ENCODE peak calls at places on chromosome 19, in ten cellular contexts. One of them, this sample, is unnamed. For H3K9me3, the result is how much of the 10 kb centered on the place peaks cover.

GRCh38 chr19:32748497-32748896 is 28.9 kb downstream of the TDRD12 start:
- DNase-seq in Caco-2: peak
- DNase-seq in CD4-positive, CD25-positive, alpha-beta regulatory T cell: no peak
- DNase-seq in uterus: no peak
- DNase-seq in stomach: no peak
- DNase-seq in heart left ventricle: no peak
- DNase-seq in AG04450: no peak
- DNase-seq in PC-9: no peak
- DNase-seq in DND-41: no peak
- DNase-seq in right lobe of liver: no peak
- DNase-seq in this sample: no peak

GRCh38 chr19:39264306-39265290 is 3.6 kb upstream of the IFNL2 start:
- DNase-seq in uterus: no peak
- DNase-seq in stomach: no peak
- DNase-seq in DND-41: no peak
- DNase-seq in Caco-2: no peak
- DNase-seq in right lobe of liver: peak
- DNase-seq in heart left ventricle: no peak
- DNase-seq in AG04450: no peak
- DNase-seq in PC-9: no peak
- DNase-seq in CD4-positive, CD25-positive, alpha-beta regulatory T cell: no peak
- DNase-seq in this sample: no peak

GRCh38 chr19:49020931-49021895 is 2.9 kb downstream of the CGB3 start:
- DNase-seq in uterus: no peak
- DNase-seq in stomach: no peak
- DNase-seq in DND-41: no peak
- DNase-seq in heart left ventricle: no peak
- DNase-seq in PC-9: no peak
- DNase-seq in CD4-positive, CD25-positive, alpha-beta regulatory T cell: no peak
- DNase-seq in Caco-2: no peak
- DNase-seq in right lobe of liver: no peak
- DNase-seq in AG04450: no peak
- DNase-seq in this sample: no peak

GRCh38 chr19:40392894-40393517 is 3.0 kb upstream of the HIPK4 start:
- DNase-seq in right lobe of liver: no peak
- DNase-seq in CD4-positive, CD25-positive, alpha-beta regulatory T cell: no peak
- DNase-seq in Caco-2: peak
- DNase-seq in PC-9: peak
- DNase-seq in heart left ventricle: no peak
- DNase-seq in stomach: peak
- DNase-seq in uterus: no peak
- DNase-seq in AG04450: no peak
- DNase-seq in DND-41: no peak
- DNase-seq in this sample: no peak

GRCh38 chr19:46232029-46232428 is 2.5 kb downstream of the IGFL1 start:
- DNase-seq in right lobe of liver: no peak
- DNase-seq in PC-9: peak
- DNase-seq in Caco-2: no peak
- DNase-seq in stomach: peak
- DNase-seq in DND-41: no peak
- DNase-seq in AG04450: no peak
- DNase-seq in CD4-positive, CD25-positive, alpha-beta regulatory T cell: no peak
- DNase-seq in uterus: no peak
- DNase-seq in heart left ventricle: no peak
- DNase-seq in this sample: no peak

GRCh38 chr19:37955986-37956385 is 49.0 kb downstream of the SIPA1L3 start:
- DNase-seq in CD4-positive, CD25-positive, alpha-beta regulatory T cell: no peak
- DNase-seq in heart left ventricle: no peak
- DNase-seq in PC-9: no peak
- DNase-seq in DND-41: no peak
- DNase-seq in uterus: no peak
- DNase-seq in AG04450: no peak
- DNase-seq in stomach: peak
- DNase-seq in Caco-2: no peak
- DNase-seq in right lobe of liver: no peak
- DNase-seq in this sample: no peak

GRCh38 chr19:34962945-34963530 is 991 bp downstream of the ZNF792 start:
- DNase-seq in PC-9: no peak
- DNase-seq in heart left ventricle: peak
- DNase-seq in CD4-positive, CD25-positive, alpha-beta regulatory T cell: no peak
- DNase-seq in stomach: no peak
- DNase-seq in right lobe of liver: no peak
- DNase-seq in Caco-2: no peak
- DNase-seq in DND-41: peak
- DNase-seq in uterus: no peak
- DNase-seq in AG04450: no peak
- DNase-seq in this sample: no peak

GRCh38 chr19:55626350-55626749 is 2.0 kb upstream of the ZNF784 start:
- DNase-seq in DND-41: no peak
- DNase-seq in stomach: no peak
- DNase-seq in right lobe of liver: no peak
- DNase-seq in Caco-2: no peak
- DNase-seq in AG04450: no peak
- DNase-seq in PC-9: no peak
- DNase-seq in uterus: no peak
- DNase-seq in CD4-positive, CD25-positive, alpha-beta regulatory T cell: peak
- DNase-seq in heart left ventricle: no peak
- DNase-seq in this sample: no peak

GRCh38 chr19:9981406-9982260 is 28.7 kb downstream of the COL5A3 start:
- DNase-seq in right lobe of liver: no peak
- DNase-seq in stomach: no peak
- DNase-seq in DND-41: no peak
- DNase-seq in PC-9: no peak
- DNase-seq in uterus: no peak
- DNase-seq in AG04450: no peak
- DNase-seq in Caco-2: no peak
- DNase-seq in CD4-positive, CD25-positive, alpha-beta regulatory T cell: no peak
- DNase-seq in heart left ventricle: no peak
- DNase-seq in this sample: no peak

GRCh38 chr19:46181386-46181774 is 33.3 kb downstream of the IGFL2 start:
- DNase-seq in CD4-positive, CD25-positive, alpha-beta regulatory T cell: no peak
- DNase-seq in heart left ventricle: no peak
- DNase-seq in right lobe of liver: no peak
- DNase-seq in Caco-2: no peak
- DNase-seq in PC-9: no peak
- DNase-seq in stomach: no peak
- DNase-seq in AG04450: no peak
- DNase-seq in uterus: no peak
- DNase-seq in DND-41: no peak
- DNase-seq in this sample: no peak

GRCh38 chr19:8491574-8491973 is 10.9 kb downstream of the PRAM1 start:
- DNase-seq in stomach: no peak
- DNase-seq in CD4-positive, CD25-positive, alpha-beta regulatory T cell: no peak
- DNase-seq in uterus: no peak
- DNase-seq in heart left ventricle: no peak
- DNase-seq in DND-41: no peak
- DNase-seq in Caco-2: no peak
- DNase-seq in AG04450: no peak
- DNase-seq in right lobe of liver: no peak
- DNase-seq in PC-9: no peak
- DNase-seq in this sample: no peak

GRCh38 chr19:53308339-53308811 is 25.2 kb upstream of the ZNF845 start:
- DNase-seq in uterus: no peak
- DNase-seq in DND-41: peak
- DNase-seq in right lobe of liver: no peak
- DNase-seq in Caco-2: no peak
- DNase-seq in CD4-positive, CD25-positive, alpha-beta regulatory T cell: no peak
- DNase-seq in heart left ventricle: no peak
- DNase-seq in AG04450: no peak
- DNase-seq in stomach: no peak
- DNase-seq in PC-9: peak
- DNase-seq in this sample: no peak

GRCh38 chr19:15087182-15087581 is 5.2 kb downstream of the OR1I1 start:
- DNase-seq in CD4-positive, CD25-positive, alpha-beta regulatory T cell: no peak
- DNase-seq in Caco-2: no peak
- DNase-seq in AG04450: no peak
- DNase-seq in PC-9: no peak
- DNase-seq in right lobe of liver: no peak
- DNase-seq in heart left ventricle: no peak
- DNase-seq in stomach: no peak
- DNase-seq in uterus: no peak
- DNase-seq in DND-41: no peak
- DNase-seq in this sample: no peak

DNA sequence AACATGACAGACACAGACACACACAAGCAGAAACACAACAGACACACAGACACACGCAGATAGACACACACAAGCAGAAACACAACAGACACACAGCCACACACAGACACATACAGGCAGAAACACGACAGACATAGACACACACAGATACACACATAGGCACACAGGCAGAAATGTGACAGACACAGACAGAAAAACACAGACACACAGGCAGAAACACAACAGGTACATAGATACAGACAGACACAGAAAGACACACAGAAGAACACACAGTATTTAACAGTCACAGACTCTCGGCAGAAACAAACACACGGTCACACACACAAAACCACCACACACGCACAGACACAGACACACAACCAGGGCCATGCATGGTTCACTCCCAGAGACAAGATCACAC is 905 bp downstream of the TBXA2R start:
- DNase-seq in uterus: no peak
- DNase-seq in Caco-2: no peak
- DNase-seq in CD4-positive, CD25-positive, alpha-beta regulatory T cell: no peak
- DNase-seq in AG04450: no peak
- DNase-seq in heart left ventricle: no peak
- DNase-seq in stomach: no peak
- DNase-seq in PC-9: no peak
- DNase-seq in right lobe of liver: no peak
- DNase-seq in DND-41: no peak
- DNase-seq in this sample: no peak
- H3K4me3 ChIP-seq in uterus: peak
- H3K4me3 ChIP-seq in Caco-2: no peak
- H3K4me3 ChIP-seq in CD4-positive, CD25-positive, alpha-beta regulatory T cell: no peak
- H3K4me3 ChIP-seq in AG04450: peak
- H3K4me3 ChIP-seq in heart left ventricle: peak
- H3K4me3 ChIP-seq in stomach: peak
- H3K4me3 ChIP-seq in PC-9: no peak
- H3K4me3 ChIP-seq in right lobe of liver: peak
- H3K4me3 ChIP-seq in DND-41: no peak
- H3K4me3 ChIP-seq in this sample: peak

GRCh38 chr19:12345197-12345596 is 11.8 kb upstream of the ZNF563 start:
- DNase-seq in AG04450: no peak
- DNase-seq in PC-9: no peak
- DNase-seq in stomach: no peak
- DNase-seq in right lobe of liver: no peak
- DNase-seq in CD4-positive, CD25-positive, alpha-beta regulatory T cell: no peak
- DNase-seq in DND-41: no peak
- DNase-seq in Caco-2: no peak
- DNase-seq in uterus: no peak
- DNase-seq in heart left ventricle: no peak
- DNase-seq in this sample: no peak
- H3K9me3 ChIP-seq in AG04450: under half
- H3K9me3 ChIP-seq in PC-9: under half
- H3K9me3 ChIP-seq in stomach: half or more
- H3K9me3 ChIP-seq in right lobe of liver: under half
- H3K9me3 ChIP-seq in CD4-positive, CD25-positive, alpha-beta regulatory T cell: under half
- H3K9me3 ChIP-seq in DND-41: under half
- H3K9me3 ChIP-seq in Caco-2: under half
- H3K9me3 ChIP-seq in uterus: under half
- H3K9me3 ChIP-seq in heart left ventricle: under half
- H3K9me3 ChIP-seq in this sample: under half

DNA sequence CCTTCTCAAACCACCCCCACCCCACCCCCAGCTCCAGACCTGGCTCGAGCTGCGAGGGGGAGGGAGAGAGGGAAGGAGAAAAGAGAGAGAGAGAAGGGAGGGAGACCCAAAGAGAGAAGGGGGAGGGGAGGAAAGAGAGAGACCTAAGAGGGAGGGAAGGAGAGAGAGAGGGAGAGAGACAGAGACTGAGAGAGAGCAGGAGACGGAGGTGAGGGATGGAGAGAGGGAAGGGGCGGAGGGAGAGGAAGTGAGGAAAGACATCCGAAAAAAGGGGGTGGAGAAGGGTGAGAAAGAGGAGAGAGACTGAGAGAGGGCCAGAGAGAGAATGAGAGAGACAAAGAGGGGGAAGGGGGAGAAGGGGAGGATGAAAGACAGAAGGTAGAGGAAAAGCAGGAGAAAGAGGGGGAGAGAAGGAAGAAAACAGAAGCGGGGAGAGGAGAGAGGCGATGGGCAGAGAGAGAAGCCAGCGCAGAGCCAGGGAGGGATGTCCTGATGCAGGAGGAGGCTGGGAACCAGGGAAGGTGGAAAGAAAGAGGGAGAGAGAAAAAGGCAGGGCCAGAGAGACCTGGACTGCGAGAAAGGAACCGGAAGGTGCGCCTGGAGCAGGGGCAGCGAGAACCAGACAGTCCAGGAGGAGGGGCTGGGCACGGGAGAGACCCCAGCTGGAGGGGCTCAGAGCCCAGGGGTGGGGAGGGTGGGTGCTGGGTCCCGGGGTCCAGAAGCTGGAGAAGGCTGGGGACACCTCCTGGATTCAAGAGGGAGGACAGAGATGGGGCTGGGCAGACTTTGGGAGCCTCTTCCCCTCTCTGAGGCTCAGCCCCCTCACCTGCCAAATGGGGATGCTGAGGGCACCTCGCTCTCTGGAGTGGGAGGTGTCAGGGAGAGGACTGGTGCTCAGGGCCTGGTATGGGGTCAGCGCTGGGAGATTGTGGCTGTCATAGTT is 1.7 kb upstream of the SPACA6 start:
- DNase-seq in heart left ventricle: no peak
- DNase-seq in uterus: no peak
- DNase-seq in CD4-positive, CD25-positive, alpha-beta regulatory T cell: no peak
- DNase-seq in Caco-2: no peak
- DNase-seq in stomach: no peak
- DNase-seq in right lobe of liver: no peak
- DNase-seq in DND-41: no peak
- DNase-seq in PC-9: no peak
- DNase-seq in AG04450: no peak
- DNase-seq in this sample: no peak
- H3K4me3 ChIP-seq in heart left ventricle: peak
- H3K4me3 ChIP-seq in uterus: peak
- H3K4me3 ChIP-seq in CD4-positive, CD25-positive, alpha-beta regulatory T cell: no peak
- H3K4me3 ChIP-seq in Caco-2: no peak
- H3K4me3 ChIP-seq in stomach: peak
- H3K4me3 ChIP-seq in right lobe of liver: peak
- H3K4me3 ChIP-seq in DND-41: peak
- H3K4me3 ChIP-seq in PC-9: peak
- H3K4me3 ChIP-seq in AG04450: peak
- H3K4me3 ChIP-seq in this sample: peak

GRCh38 chr19:57689750-57690149 is 8.0 kb downstream of the ZNF551 start:
- DNase-seq in Caco-2: no peak
- DNase-seq in stomach: no peak
- DNase-seq in DND-41: no peak
- DNase-seq in uterus: no peak
- DNase-seq in PC-9: peak
- DNase-seq in AG04450: no peak
- DNase-seq in heart left ventricle: no peak
- DNase-seq in CD4-positive, CD25-positive, alpha-beta regulatory T cell: no peak
- DNase-seq in right lobe of liver: no peak
- DNase-seq in this sample: no peak
- H3K9me3 ChIP-seq in Caco-2: under half
- H3K9me3 ChIP-seq in stomach: half or more
- H3K9me3 ChIP-seq in DND-41: under half
- H3K9me3 ChIP-seq in uterus: under half
- H3K9me3 ChIP-seq in PC-9: half or more
- H3K9me3 ChIP-seq in AG04450: half or more
- H3K9me3 ChIP-seq in heart left ventricle: under half
- H3K9me3 ChIP-seq in CD4-positive, CD25-positive, alpha-beta regulatory T cell: half or more
- H3K9me3 ChIP-seq in right lobe of liver: half or more
- H3K9me3 ChIP-seq in this sample: half or more

GRCh38 chr19:47270408-47270807 is 4.3 kb upstream of the INAFM1 start:
- DNase-seq in Caco-2: no peak
- DNase-seq in DND-41: no peak
- DNase-seq in uterus: no peak
- DNase-seq in right lobe of liver: no peak
- DNase-seq in stomach: no peak
- DNase-seq in heart left ventricle: no peak
- DNase-seq in AG04450: no peak
- DNase-seq in PC-9: no peak
- DNase-seq in CD4-positive, CD25-positive, alpha-beta regulatory T cell: no peak
- DNase-seq in this sample: no peak
- H3K4me3 ChIP-seq in Caco-2: no peak
- H3K4me3 ChIP-seq in DND-41: no peak
- H3K4me3 ChIP-seq in uterus: no peak
- H3K4me3 ChIP-seq in right lobe of liver: no peak
- H3K4me3 ChIP-seq in stomach: no peak
- H3K4me3 ChIP-seq in heart left ventricle: no peak
- H3K4me3 ChIP-seq in AG04450: no peak
- H3K4me3 ChIP-seq in PC-9: no peak
- H3K4me3 ChIP-seq in CD4-positive, CD25-positive, alpha-beta regulatory T cell: no peak
- H3K4me3 ChIP-seq in this sample: no peak

This sample was measured in aorta.